ENCODE peak calls at places on chromosomes 5 and 9, in six cellular contexts. One of them, this sample, is unnamed.

GRCh38 chr5:40653221-40654022 is 26.3 kb upstream of the PTGER4 start:
- DNase-seq in psoas muscle: no peak
- DNase-seq in left ventricle myocardium inferior: no peak
- DNase-seq in IMR-90: no peak
- DNase-seq in A673: no peak
- DNase-seq in esophagus squamous epithelium: no peak
- DNase-seq in this sample: no peak

GRCh38 chr9:88173378-88173999 is 35.2 kb upstream of the SPATA31C2 start:
- DNase-seq in psoas muscle: no peak
- DNase-seq in left ventricle myocardium inferior: peak; percentile 46
- DNase-seq in IMR-90: peak; percentile 73
- DNase-seq in A673: peak; percentile 86
- DNase-seq in esophagus squamous epithelium: no peak
- DNase-seq in this sample: peak; percentile 27

GRCh38 chr9:126935630-126936029 is 21.0 kb downstream of the RALGPS1 start:
- DNase-seq in psoas muscle: no peak
- DNase-seq in left ventricle myocardium inferior: no peak
- DNase-seq in IMR-90: peak; percentile 49
- DNase-seq in A673: no peak
- DNase-seq in esophagus squamous epithelium: no peak
- DNase-seq in this sample: no peak

GRCh38 chr5:66436721-66437120 is 159.5 kb upstream of the MAST4 start:
- DNase-seq in psoas muscle: no peak
- DNase-seq in left ventricle myocardium inferior: no peak
- DNase-seq in IMR-90: no peak
- DNase-seq in A673: peak; percentile 3
- DNase-seq in esophagus squamous epithelium: no peak
- DNase-seq in this sample: no peak

GRCh38 chr5:61653802-61654580 is 321.9 kb downstream of the ZSWIM6 start:
- DNase-seq in psoas muscle: no peak
- DNase-seq in left ventricle myocardium inferior: no peak
- DNase-seq in IMR-90: no peak
- DNase-seq in A673: peak; percentile 66
- DNase-seq in esophagus squamous epithelium: no peak
- DNase-seq in this sample: no peak

GRCh38 chr5:136038635-136039034 is 9.8 kb downstream of the TGFBI start:
- DNase-seq in psoas muscle: no peak
- DNase-seq in left ventricle myocardium inferior: no peak
- DNase-seq in IMR-90: peak; percentile 75
- DNase-seq in A673: no peak
- DNase-seq in esophagus squamous epithelium: no peak
- DNase-seq in this sample: no peak

GRCh38 chr9:112338561-112338960 is 5.1 kb upstream of the PTBP3 start:
- DNase-seq in psoas muscle: no peak
- DNase-seq in left ventricle myocardium inferior: no peak
- DNase-seq in IMR-90: peak; percentile 70
- DNase-seq in A673: no peak
- DNase-seq in esophagus squamous epithelium: no peak
- DNase-seq in this sample: no peak

GRCh38 chr9:25724424-25724823 is 46.2 kb upstream of the TUSC1 start:
- DNase-seq in psoas muscle: no peak
- DNase-seq in left ventricle myocardium inferior: no peak
- DNase-seq in IMR-90: peak; percentile 75
- DNase-seq in A673: no peak
- DNase-seq in esophagus squamous epithelium: no peak
- DNase-seq in this sample: no peak

GRCh38 chr5:176781638-176782570 is 28.5 kb upstream of the UNC5A start:
- DNase-seq in psoas muscle: no peak
- DNase-seq in left ventricle myocardium inferior: no peak
- DNase-seq in IMR-90: no peak
- DNase-seq in A673: no peak
- DNase-seq in esophagus squamous epithelium: no peak
- DNase-seq in this sample: no peak

DNA sequence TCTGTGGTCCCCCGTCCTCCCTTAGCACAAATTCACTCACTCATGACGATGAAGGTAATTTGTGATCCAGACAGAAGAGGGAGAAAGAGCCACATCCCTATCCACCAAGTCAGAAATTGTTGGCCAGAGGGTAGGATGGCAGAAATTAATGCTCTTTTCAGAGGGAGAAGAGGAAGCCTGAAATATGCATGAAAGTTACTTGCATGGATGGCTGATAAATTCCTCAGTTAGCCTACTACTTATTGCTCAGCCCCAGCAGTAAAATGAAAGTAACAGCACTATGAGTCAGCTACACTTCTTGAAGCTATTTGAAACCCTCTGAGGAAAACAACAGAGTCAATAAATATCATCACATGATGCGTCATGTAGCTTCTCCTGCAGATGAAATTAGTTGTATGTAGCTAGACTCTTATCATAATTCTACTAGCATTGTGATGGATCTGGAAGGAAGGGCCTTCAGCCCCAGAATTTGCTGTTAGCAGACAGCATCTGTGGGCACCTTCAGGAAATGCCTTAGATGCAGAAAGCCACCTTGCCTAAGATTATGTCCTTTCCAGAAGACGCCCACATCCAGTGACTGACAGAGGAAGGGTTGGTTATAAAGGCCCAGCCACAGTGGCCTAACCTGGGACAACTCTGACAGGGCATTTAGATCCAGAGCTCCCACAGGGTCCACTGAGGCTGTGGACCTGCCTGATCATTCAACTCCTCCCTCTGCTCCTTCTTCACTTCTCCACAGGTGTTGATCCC is 81.2 kb upstream of the CCDC112 start:
- DNase-seq in psoas muscle: no peak
- DNase-seq in left ventricle myocardium inferior: no peak
- DNase-seq in IMR-90: peak; percentile 94
- DNase-seq in A673: peak; percentile 16
- DNase-seq in esophagus squamous epithelium: no peak
- DNase-seq in this sample: no peak
- TF ChIP-seq CTCF in psoas muscle: peak; percentile 50
- TF ChIP-seq CTCF in left ventricle myocardium inferior: peak; percentile 67
- TF ChIP-seq CTCF in IMR-90: peak; percentile 48
- TF ChIP-seq CTCF in A673: no peak
- TF ChIP-seq CTCF in esophagus squamous epithelium: no peak
- TF ChIP-seq CTCF in this sample: peak; percentile 32

GRCh38 chr5:14156611-14157493 is 13.7 kb downstream of the TRIO start:
- DNase-seq in psoas muscle: no peak
- DNase-seq in left ventricle myocardium inferior: no peak
- DNase-seq in IMR-90: peak; percentile 99
- DNase-seq in A673: peak; percentile 89
- DNase-seq in esophagus squamous epithelium: no peak
- DNase-seq in this sample: peak; percentile 69
- H3K4me1 ChIP-seq in psoas muscle: peaks cover 82% of the 10 kb centered on the region
- H3K4me1 ChIP-seq in left ventricle myocardium inferior: peaks cover 85% of the 10 kb centered on the region
- H3K4me1 ChIP-seq in IMR-90: peaks cover 43% of the 10 kb centered on the region
- H3K4me1 ChIP-seq in A673: peaks cover 61% of the 10 kb centered on the region
- H3K4me1 ChIP-seq in esophagus squamous epithelium: peaks cover 46% of the 10 kb centered on the region
- H3K4me1 ChIP-seq in this sample: peaks cover 13% of the 10 kb centered on the region

DNA sequence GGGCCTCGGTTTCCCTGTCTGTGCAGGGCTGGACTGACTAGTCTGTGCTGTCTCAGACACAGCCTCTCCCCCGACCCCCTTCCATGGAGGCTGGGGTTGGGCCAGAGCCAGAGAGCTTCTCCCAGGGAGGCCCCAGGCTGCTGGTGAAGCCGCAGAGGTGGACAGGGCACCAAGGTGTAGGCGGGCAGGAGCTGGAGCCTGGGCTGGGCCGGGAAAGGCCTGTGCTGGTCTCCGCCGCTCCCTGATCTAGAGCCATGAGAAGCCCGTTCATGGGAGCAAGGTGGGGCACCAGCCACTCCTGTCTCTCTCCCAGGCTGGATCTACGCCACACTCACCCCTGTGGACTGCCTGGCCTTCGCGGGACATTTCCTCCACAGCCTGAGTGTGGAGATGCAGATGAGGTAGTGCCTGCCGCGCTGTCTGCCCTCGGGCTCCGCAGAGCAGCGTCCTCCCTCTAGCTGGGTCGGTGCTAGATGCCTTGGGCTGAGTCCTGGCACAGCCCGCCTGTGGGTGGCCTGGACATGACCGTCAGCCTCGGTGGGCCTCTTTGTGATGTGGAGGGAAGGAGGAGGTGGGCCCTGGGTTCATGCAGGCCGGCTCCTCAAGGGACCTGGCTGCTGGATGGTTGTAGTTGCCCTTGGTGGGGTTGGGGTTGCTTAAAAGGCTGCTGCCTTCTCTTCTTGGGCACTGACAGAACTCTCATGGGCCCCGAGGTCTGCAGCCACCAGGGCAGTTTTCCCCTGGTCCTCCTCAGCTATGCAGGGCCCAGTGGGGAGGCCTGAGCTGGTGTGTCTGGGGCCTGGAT is 79.4 kb downstream of the PHF2 start:
- DNase-seq in psoas muscle: peak; percentile 50
- DNase-seq in left ventricle myocardium inferior: peak; percentile 11
- DNase-seq in IMR-90: no peak
- DNase-seq in A673: no peak
- DNase-seq in esophagus squamous epithelium: no peak
- DNase-seq in this sample: no peak
- H3K27me3 ChIP-seq in psoas muscle: no peaks in the 10 kb centered on the region
- H3K27me3 ChIP-seq in left ventricle myocardium inferior: no peaks in the 10 kb centered on the region
- H3K27me3 ChIP-seq in IMR-90: no peaks in the 10 kb centered on the region
- H3K27me3 ChIP-seq in A673: no peaks in the 10 kb centered on the region
- H3K27me3 ChIP-seq in esophagus squamous epithelium: no peaks in the 10 kb centered on the region
- H3K27me3 ChIP-seq in this sample: no peaks in the 10 kb centered on the region

DNA sequence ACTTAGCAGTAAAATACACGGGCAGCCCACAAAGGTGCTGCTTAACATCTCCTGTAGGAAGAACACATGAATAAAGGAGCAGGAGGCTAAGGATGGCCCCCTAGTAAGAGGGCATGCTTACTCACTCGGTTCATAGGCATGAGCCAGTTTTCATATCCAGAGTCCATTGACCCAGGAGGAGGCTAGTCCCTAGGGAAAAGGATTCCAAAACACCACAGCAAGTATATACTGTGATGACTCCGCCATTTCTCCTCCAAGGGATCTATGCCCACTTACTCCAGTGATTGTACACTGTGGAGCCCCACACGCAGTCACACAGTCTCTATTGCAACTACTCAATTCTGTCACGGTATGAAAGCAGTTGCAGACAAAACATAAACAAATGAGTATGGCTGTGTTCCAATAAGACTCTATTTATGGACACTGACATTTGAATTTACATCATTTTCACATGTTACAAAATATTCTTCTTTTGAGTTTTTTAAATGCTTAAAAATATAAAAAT is 117.7 kb upstream of the ALDH1B1 start:
- DNase-seq in psoas muscle: no peak
- DNase-seq in left ventricle myocardium inferior: no peak
- DNase-seq in IMR-90: no peak
- DNase-seq in A673: no peak
- DNase-seq in esophagus squamous epithelium: no peak
- DNase-seq in this sample: no peak
- TF ChIP-seq CTCF in psoas muscle: no peak
- TF ChIP-seq CTCF in left ventricle myocardium inferior: no peak
- TF ChIP-seq CTCF in IMR-90: no peak
- TF ChIP-seq CTCF in A673: no peak
- TF ChIP-seq CTCF in esophagus squamous epithelium: no peak
- TF ChIP-seq CTCF in this sample: no peak

DNA sequence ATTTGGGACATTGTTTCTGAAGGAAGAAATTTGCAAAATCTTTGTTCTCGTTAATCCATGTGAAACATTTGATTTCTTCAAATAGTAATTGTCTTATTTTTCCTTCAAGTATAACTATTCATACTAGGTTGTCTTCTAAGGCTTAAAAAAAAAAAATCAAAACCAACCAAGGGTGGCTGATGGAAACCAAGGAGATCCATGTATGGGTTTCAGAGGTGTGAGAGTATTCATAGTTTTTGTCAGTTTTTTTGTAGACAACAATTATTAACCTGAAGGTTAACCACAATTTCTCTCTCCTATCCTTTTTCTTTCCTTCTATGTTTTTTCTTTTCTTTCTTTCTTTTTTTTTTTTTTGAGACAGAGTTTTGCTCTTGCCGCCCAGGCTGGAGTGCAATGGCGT is 35.4 kb downstream of the KDM4C start:
- DNase-seq in psoas muscle: no peak
- DNase-seq in left ventricle myocardium inferior: no peak
- DNase-seq in IMR-90: no peak
- DNase-seq in A673: no peak
- DNase-seq in esophagus squamous epithelium: no peak
- DNase-seq in this sample: no peak
- H3K4me1 ChIP-seq in psoas muscle: peaks cover 9% of the 10 kb centered on the region
- H3K4me1 ChIP-seq in left ventricle myocardium inferior: peaks cover 29% of the 10 kb centered on the region
- H3K4me1 ChIP-seq in IMR-90: peaks cover 3% of the 10 kb centered on the region
- H3K4me1 ChIP-seq in A673: peaks cover 5% of the 10 kb centered on the region
- H3K4me1 ChIP-seq in esophagus squamous epithelium: peaks cover 6% of the 10 kb centered on the region
- H3K4me1 ChIP-seq in this sample: peaks cover 12% of the 10 kb centered on the region

GRCh38 chr5:537098-537497 is 12.8 kb upstream of the SLC9A3 start:
- DNase-seq in psoas muscle: peak; percentile 42
- DNase-seq in left ventricle myocardium inferior: no peak
- DNase-seq in IMR-90: no peak
- DNase-seq in A673: no peak
- DNase-seq in esophagus squamous epithelium: no peak
- DNase-seq in this sample: no peak
- H3K27me3 ChIP-seq in psoas muscle: no peaks in the 10 kb centered on the region
- H3K27me3 ChIP-seq in left ventricle myocardium inferior: peaks cover 93% of the 10 kb centered on the region
- H3K27me3 ChIP-seq in IMR-90: peaks cover 63% of the 10 kb centered on the region
- H3K27me3 ChIP-seq in A673: peaks cover 44% of the 10 kb centered on the region
- H3K27me3 ChIP-seq in esophagus squamous epithelium: peaks cover 8% of the 10 kb centered on the region
- H3K27me3 ChIP-seq in this sample: peaks cover 66% of the 10 kb centered on the region

GRCh38 chr5:4785971-4786370 is 354.2 kb upstream of the ADAMTS16 start:
- DNase-seq in psoas muscle: no peak
- DNase-seq in left ventricle myocardium inferior: no peak
- DNase-seq in IMR-90: no peak
- DNase-seq in A673: no peak
- DNase-seq in esophagus squamous epithelium: no peak
- DNase-seq in this sample: no peak

GRCh38 chr5:4777435-4777834 is 362.7 kb upstream of the ADAMTS16 start:
- DNase-seq in psoas muscle: no peak
- DNase-seq in left ventricle myocardium inferior: no peak
- DNase-seq in IMR-90: no peak
- DNase-seq in A673: no peak
- DNase-seq in esophagus squamous epithelium: no peak
- DNase-seq in this sample: no peak

GRCh38 chr5:4781312-4781711 is 358.8 kb upstream of the ADAMTS16 start:
- DNase-seq in psoas muscle: no peak
- DNase-seq in left ventricle myocardium inferior: no peak
- DNase-seq in IMR-90: no peak
- DNase-seq in A673: no peak
- DNase-seq in esophagus squamous epithelium: no peak
- DNase-seq in this sample: no peak
- TF ChIP-seq CTCF in psoas muscle: no peak
- TF ChIP-seq CTCF in left ventricle myocardium inferior: no peak
- TF ChIP-seq CTCF in IMR-90: no peak
- TF ChIP-seq CTCF in A673: no peak
- TF ChIP-seq CTCF in esophagus squamous epithelium: no peak
- TF ChIP-seq CTCF in this sample: no peak

GRCh38 chr5:119631660-119632059 is 2.3 kb downstream of the FAM170A start:
- DNase-seq in psoas muscle: no peak
- DNase-seq in left ventricle myocardium inferior: no peak
- DNase-seq in IMR-90: no peak
- DNase-seq in A673: no peak
- DNase-seq in esophagus squamous epithelium: no peak
- DNase-seq in this sample: no peak
- H3K4me1 ChIP-seq in psoas muscle: no peaks in the 10 kb centered on the region
- H3K4me1 ChIP-seq in left ventricle myocardium inferior: no peaks in the 10 kb centered on the region
- H3K4me1 ChIP-seq in IMR-90: no peaks in the 10 kb centered on the region
- H3K4me1 ChIP-seq in A673: no peaks in the 10 kb centered on the region
- H3K4me1 ChIP-seq in esophagus squamous epithelium: no peaks in the 10 kb centered on the region
- H3K4me1 ChIP-seq in this sample: no peaks in the 10 kb centered on the region

DNA sequence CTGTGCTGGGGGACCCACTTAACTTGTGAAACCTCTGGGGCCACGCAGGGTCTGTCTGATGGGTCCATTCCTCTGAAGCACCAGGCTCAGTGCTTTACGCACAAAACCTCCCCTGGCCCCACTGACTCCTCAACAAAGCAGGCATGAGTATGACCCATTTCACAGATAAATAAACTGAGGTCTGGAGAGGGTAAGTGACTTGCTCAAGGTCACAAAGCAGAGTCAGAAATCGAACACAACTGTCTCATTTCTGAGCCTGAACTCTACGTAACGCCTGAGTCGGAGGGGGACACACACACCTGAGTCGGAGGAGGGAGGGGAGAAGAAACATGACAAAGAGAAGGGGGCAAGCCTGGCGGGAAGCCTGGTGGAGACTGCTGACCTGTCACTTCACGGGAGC is 48.0 kb upstream of the RAPGEF1 start:
- DNase-seq in psoas muscle: no peak
- DNase-seq in left ventricle myocardium inferior: no peak
- DNase-seq in IMR-90: no peak
- DNase-seq in A673: no peak
- DNase-seq in esophagus squamous epithelium: no peak
- DNase-seq in this sample: no peak
- H3K27me3 ChIP-seq in psoas muscle: no peaks in the 10 kb centered on the region
- H3K27me3 ChIP-seq in left ventricle myocardium inferior: peaks cover 79% of the 10 kb centered on the region
- H3K27me3 ChIP-seq in IMR-90: peaks cover 50% of the 10 kb centered on the region
- H3K27me3 ChIP-seq in A673: peaks cover 64% of the 10 kb centered on the region
- H3K27me3 ChIP-seq in esophagus squamous epithelium: no peaks in the 10 kb centered on the region
- H3K27me3 ChIP-seq in this sample: peaks cover 42% of the 10 kb centered on the region